ENCODE peak calls at places on chromosome 3, in nine cellular contexts. W is kidney; A is CD8-positive, alpha-beta T cell; K is breast epithelium; N is mammary epithelial cell; G is tibial nerve; R is foreskin keratinocyte; D is stomach; P is left ventricle myocardium inferior. I is an unnamed sample. For H3K4me1, the result is how much of the 10 kb centered on the place peaks cover.

GRCh38 chr3:122679467-122680291 is 960 bp upstream of the PARP14 start:
- DNase-seq in W (peak), A (no peak), K (peak), N (peak), G (no peak), R (peak), D (peak), P (no peak), I (no peak)

GRCh38 chr3:119240101-119240581 is 537 bp downstream of the B4GALT4 start:
- DNase-seq in W (no peak), A (no peak), K (no peak), N (peak), G (no peak), R (peak), D (no peak), P (no peak), I (peak)

GRCh38 chr3:66338927-66339326 is 118.1 kb downstream of the SLC25A26 start:
- DNase-seq in W (no peak), A (no peak), K (no peak), N (no peak), G (no peak), R (peak), D (no peak), P (no peak), I (no peak)

GRCh38 chr3:101100361-101101009 is 107.3 kb upstream of the ABI3BP start:
- DNase-seq in W (no peak), A (no peak), K (no peak), N (no peak), G (no peak), R (no peak), D (no peak), P (no peak), I (no peak)

GRCh38 chr3:188303823-188304222 is 149.9 kb downstream of the LPP start:
- DNase-seq in W (no peak), A (no peak), K (no peak), N (no peak), G (no peak), R (no peak), D (no peak), P (no peak), I (no peak)

GRCh38 chr3:179902061-179902460 is 134.7 kb downstream of the PEX5L start:
- DNase-seq in W (no peak), A (no peak), K (no peak), N (no peak), G (no peak), R (no peak), D (no peak), P (no peak), I (no peak)

GRCh38 chr3:45347329-45348000 is 40.9 kb upstream of the LARS2 start:
- DNase-seq in W (no peak), A (no peak), K (no peak), N (no peak), G (no peak), R (no peak), D (no peak), P (no peak), I (no peak)

GRCh38 chr3:45198264-45199260 is 27.5 kb downstream of the TMEM158 start:
- DNase-seq in W (peak), A (no peak), K (no peak), N (no peak), G (no peak), R (no peak), D (no peak), P (no peak), I (no peak)

GRCh38 chr3:96347289-96347688 is 467.1 kb upstream of the EPHA6 start:
- DNase-seq in W (no peak), A (no peak), K (no peak), N (no peak), G (no peak), R (no peak), D (no peak), P (no peak), I (no peak)

GRCh38 chr3:153209596-153209995 is 47.6 kb downstream of the RAP2B start:
- DNase-seq in W (no peak), A (no peak), K (no peak), N (peak), G (no peak), R (peak), D (no peak), P (peak), I (peak)

GRCh38 chr3:23019596-23020300 is 183.4 kb upstream of the UBE2E2 start:
- DNase-seq in W (no peak), A (no peak), K (no peak), N (no peak), G (no peak), R (peak), D (no peak), P (no peak), I (no peak)

GRCh38 chr3:113758389-113759029 is 11.7 kb downstream of the ATP6V1A start:
- DNase-seq in W (no peak), A (no peak), K (no peak), N (peak), G (no peak), R (peak), D (no peak), P (no peak), I (no peak)

GRCh38 chr3:19595884-19596283 is 338.1 kb downstream of the EFHB start:
- DNase-seq in W (no peak), A (no peak), K (no peak), N (no peak), G (no peak), R (no peak), D (no peak), P (no peak), I (no peak)

GRCh38 chr3:107650788-107651187 is 128.0 kb downstream of the BBX start:
- DNase-seq in W (no peak), A (no peak), K (no peak), N (no peak), G (no peak), R (no peak), D (no peak), P (no peak), I (no peak)

GRCh38 chr3:168091961-168092360 is 3.8 kb downstream of the GOLIM4 start:
- DNase-seq in W (no peak), A (no peak), K (no peak), N (no peak), G (no peak), R (no peak), D (no peak), P (no peak), I (no peak)

GRCh38 chr3:52026016-52026415 is 30.3 kb upstream of the RPL29 start:
- DNase-seq in W (no peak), A (no peak), K (no peak), N (no peak), G (no peak), R (no peak), D (no peak), P (no peak), I (no peak)

GRCh38 chr3:172514678-172515077 is 8.6 kb downstream of the TNFSF10 start:
- DNase-seq in W (no peak), A (no peak), K (no peak), N (no peak), G (no peak), R (no peak), D (no peak), P (no peak), I (no peak)

GRCh38 chr3:160200328-160200727 is 24.9 kb upstream of the C3orf80 start:
- DNase-seq in W (no peak), A (no peak), K (no peak), N (peak), G (no peak), R (no peak), D (no peak), P (no peak), I (no peak)

GRCh38 chr3:152623286-152623685 is 211.6 kb upstream of the P2RY1 start:
- DNase-seq in W (no peak), A (no peak), K (no peak), N (no peak), G (no peak), R (no peak), D (no peak), P (no peak), I (no peak)

GRCh38 chr3:168579010-168579409 is 483.3 kb upstream of the GOLIM4 start:
- DNase-seq in W (no peak), A (no peak), K (no peak), N (no peak), G (no peak), R (no peak), D (no peak), P (no peak), I (no peak)

GRCh38 chr3:22731901-22732300 is 471.2 kb upstream of the UBE2E2 start:
- DNase-seq in W (no peak), A (no peak), K (no peak), N (peak), G (no peak), R (peak), D (no peak), P (no peak), I (no peak)

GRCh38 chr3:94772402-94772801 is 709.5 kb downstream of the NSUN3 start:
- DNase-seq in W (no peak), A (no peak), K (no peak), N (no peak), G (no peak), R (no peak), D (no peak), P (no peak), I (no peak)

GRCh38 chr3:17686613-17687012 is 55.8 kb downstream of the TBC1D5 start:
- DNase-seq in W (no peak), A (no peak), K (no peak), N (no peak), G (no peak), R (no peak), D (no peak), P (no peak), I (no peak)

GRCh38 chr3:73236867-73237266 is 175.4 kb downstream of the EBLN2 start:
- DNase-seq in W (no peak), A (no peak), K (no peak), N (no peak), G (no peak), R (no peak), D (no peak), P (no peak), I (no peak)

GRCh38 chr3:125052671-125053303 is 3.0 kb downstream of the HEG1 start:
- DNase-seq in W (no peak), A (no peak), K (no peak), N (peak), G (no peak), R (peak), D (no peak), P (no peak), I (no peak)

GRCh38 chr3:27568393-27568792 is 84.2 kb upstream of the SLC4A7 start:
- DNase-seq in W (peak), A (no peak), K (peak), N (peak), G (peak), R (peak), D (peak), P (peak), I (peak)

GRCh38 chr3:110654820-110655522 is 416.6 kb upstream of the NECTIN3 start:
- DNase-seq in W (no peak), A (no peak), K (no peak), N (no peak), G (no peak), R (no peak), D (no peak), P (no peak), I (no peak)

GRCh38 chr3:46681387-46681786 is 12.1 kb downstream of the ALS2CL start:
- DNase-seq in W (no peak), A (no peak), K (no peak), N (no peak), G (no peak), R (no peak), D (no peak), P (no peak), I (no peak)

GRCh38 chr3:47288966-47289910 is 6.5 kb downstream of the KLHL18 start:
- DNase-seq in W (no peak), A (no peak), K (no peak), N (no peak), G (no peak), R (no peak), D (no peak), P (no peak), I (no peak)

GRCh38 chr3:98921957-98922356 is 20.5 kb upstream of the DCBLD2 start:
- DNase-seq in W (no peak), A (no peak), K (no peak), N (no peak), G (no peak), R (no peak), D (no peak), P (no peak), I (no peak)

GRCh38 chr3:98914210-98915080 is 12.9 kb upstream of the DCBLD2 start:
- DNase-seq in W (no peak), A (no peak), K (no peak), N (peak), G (no peak), R (no peak), D (no peak), P (no peak), I (no peak)

GRCh38 chr3:98918586-98918985 is 17.1 kb upstream of the DCBLD2 start:
- DNase-seq in W (no peak), A (no peak), K (no peak), N (no peak), G (no peak), R (no peak), D (no peak), P (no peak), I (no peak)

GRCh38 chr3:98920166-98920565 is 18.7 kb upstream of the DCBLD2 start:
- DNase-seq in W (no peak), A (no peak), K (no peak), N (no peak), G (no peak), R (no peak), D (no peak), P (no peak), I (no peak)

DNA sequence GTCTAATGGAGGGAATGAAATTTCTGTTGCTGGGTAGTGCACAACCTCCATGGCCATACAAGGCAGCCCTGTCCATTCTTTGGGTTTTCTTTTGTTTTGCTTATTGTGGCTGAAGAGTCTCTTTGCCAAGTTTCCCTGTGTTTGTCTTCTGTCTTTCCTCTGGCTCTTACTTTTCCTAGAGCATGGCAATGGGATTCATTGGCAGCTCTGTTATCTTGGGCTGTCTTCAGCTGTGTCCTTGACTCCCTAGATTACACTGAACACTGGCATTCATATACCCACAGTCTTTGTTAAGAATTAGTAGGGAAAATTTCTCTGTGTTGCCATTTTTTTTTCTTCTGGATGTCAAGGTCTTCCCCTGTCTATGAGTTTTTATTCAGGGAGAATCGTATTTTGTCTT is 16.1 kb upstream of the DCBLD2 start:
- DNase-seq in W (no peak), A (no peak), K (no peak), N (no peak), G (no peak), R (no peak), D (no peak), P (no peak), I (no peak)
- H3K27ac ChIP-seq in W (no peak), A (no peak), K (no peak), N (no peak), G (no peak), R (no peak), D (no peak), P (no peak), I (peak)

GRCh38 chr3:13851091-13851849 is 28.6 kb downstream of the WNT7A start:
- DNase-seq in W (peak), A (no peak), K (no peak), N (peak), G (no peak), R (peak), D (no peak), P (no peak), I (no peak)
- TF ChIP-seq CTCF in W (no peak), A (no peak), K (no peak), N (no peak), G (no peak), R (no peak), D (no peak), P (no peak), I (no peak)

GRCh38 chr3:184315871-184316661 is 1.7 kb downstream of the EIF4G1 start:
- DNase-seq in W (no peak), A (no peak), K (no peak), N (no peak), G (no peak), R (no peak), D (no peak), P (no peak), I (no peak)

GRCh38 chr3:184316792-184317191 is 2.4 kb downstream of the EIF4G1 start:
- DNase-seq in W (no peak), A (no peak), K (no peak), N (no peak), G (no peak), R (no peak), D (no peak), P (no peak), I (no peak)

GRCh38 chr3:184314700-184315505 is 497 bp downstream of the EIF4G1 start:
- DNase-seq in W (peak), A (peak), K (peak), N (peak), G (peak), R (peak), D (peak), P (peak), I (peak)

GRCh38 chr3:184315506-184315867 is 1.1 kb downstream of the EIF4G1 start:
- DNase-seq in W (no peak), A (no peak), K (no peak), N (no peak), G (no peak), R (no peak), D (no peak), P (no peak), I (no peak)

GRCh38 chr3:184317201-184317600 is 2.8 kb downstream of the EIF4G1 start:
- DNase-seq in W (no peak), A (no peak), K (no peak), N (no peak), G (no peak), R (no peak), D (no peak), P (no peak), I (no peak)
- H3K4me1 ChIP-seq in W (under half), A (under half), K (under half), N (under half), G (half or more), R (under half), D (half or more), P (half or more), I (under half)

DNA sequence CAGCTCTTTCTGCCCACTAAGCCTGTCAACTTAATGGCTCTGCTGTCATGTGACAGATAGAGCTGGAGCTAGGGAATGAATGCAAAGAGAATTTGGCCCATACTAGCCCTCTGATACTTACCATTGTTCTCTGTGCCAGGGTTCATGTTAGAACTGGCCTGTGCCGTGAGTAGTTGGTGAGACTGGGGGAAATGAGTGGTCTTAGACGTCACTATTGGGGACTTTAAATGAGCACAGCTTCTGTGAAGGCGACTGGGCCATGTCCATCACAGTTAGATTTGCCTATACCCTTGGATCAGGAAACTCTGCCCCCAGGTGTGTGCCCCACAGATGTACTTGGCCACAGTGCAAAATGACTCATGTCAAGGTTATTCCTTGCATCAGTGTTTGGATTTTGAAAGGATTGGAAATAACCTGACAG is 124.9 kb downstream of the PTPRG start:
- DNase-seq in W (no peak), A (no peak), K (no peak), N (peak), G (no peak), R (peak), D (no peak), P (no peak), I (no peak)
- H3K27ac ChIP-seq in W (no peak), A (no peak), K (no peak), N (peak), G (no peak), R (peak), D (no peak), P (peak), I (no peak)

DNA sequence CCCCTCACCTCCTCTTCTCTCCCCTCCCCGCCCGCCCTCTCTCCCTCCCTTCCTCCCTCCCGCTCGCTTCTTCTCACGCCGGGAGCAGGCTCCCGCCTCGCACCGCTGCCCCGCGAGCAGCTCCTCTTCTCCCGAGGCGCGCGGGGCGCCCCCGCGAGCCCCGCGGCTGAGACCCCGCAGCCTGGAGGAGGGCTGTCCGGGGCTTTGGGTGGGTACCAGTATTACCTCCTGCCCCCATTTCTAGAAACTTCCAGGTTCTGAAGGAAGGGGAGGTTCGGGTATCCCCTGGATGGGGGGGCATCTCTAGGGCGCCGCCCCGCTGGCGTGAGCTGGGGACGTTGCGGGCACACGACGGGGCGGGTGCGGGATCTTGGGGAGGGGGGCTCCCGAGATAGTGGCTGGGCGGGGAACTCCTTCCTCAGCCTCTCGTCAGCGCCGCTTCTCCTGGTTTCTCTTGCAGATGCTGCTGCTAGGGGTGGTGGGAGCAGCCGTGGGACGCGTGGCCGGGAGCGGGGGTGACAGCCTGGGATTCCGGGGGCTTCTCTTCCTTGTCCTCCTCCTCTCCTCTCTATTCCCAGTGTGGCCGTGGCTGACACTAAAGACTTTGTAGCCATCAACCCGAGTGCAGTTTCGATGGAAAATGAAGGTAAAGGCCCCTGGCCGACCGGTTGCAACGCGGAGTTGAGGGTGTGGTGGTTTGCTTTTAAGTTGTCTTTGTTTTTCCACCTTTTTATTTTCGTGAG is 417 bp downstream of the ATP2C1 start:
- DNase-seq in W (peak), A (peak), K (no peak), N (no peak), G (no peak), R (peak), D (peak), P (peak), I (peak)
- TF ChIP-seq CTCF in W (no peak), A (no peak), K (no peak), N (no peak), G (no peak), R (no peak), D (no peak), P (no peak), I (no peak)

I was measured in lung.